ENCODE peak calls at places on chromosomes 1 and 21, in four cellular contexts. Z, D, X and K are unnamed samples.

GRCh38 chr1:47507921-47508894 is 70.4 kb downstream of the FOXD2 start:
- DNase-seq in Z (peak), X (no peak), D (no peak), K (no peak)

GRCh38 chr1:230401096-230401495 is 25.0 kb downstream of the PGBD5 start:
- DNase-seq in D (no peak), X (no peak), Z (no peak), K (no peak)

GRCh38 chr1:84853743-84854721 is 39.0 kb downstream of the LPAR3 start:
- DNase-seq in Z (no peak), D (peak), X (peak), K (no peak)

GRCh38 chr1:9275161-9275560 is 17.5 kb upstream of the SPSB1 start:
- DNase-seq in D (no peak), Z (no peak), X (no peak), K (no peak)

GRCh38 chr1:112509005-112509659 is 367 bp downstream of the WNT2B start:
- DNase-seq in X (peak), Z (no peak), D (no peak), K (no peak)

GRCh38 chr1:154586231-154586630 is 18.7 kb downstream of the CHRNB2 start:
- DNase-seq in X (no peak), D (no peak), Z (no peak), K (no peak)

GRCh38 chr1:64925594-64925993 is 40.8 kb downstream of the JAK1 start:
- DNase-seq in D (no peak), X (no peak), Z (no peak), K (no peak)

GRCh38 chr1:244113532-244114320 is 62.6 kb downstream of the ZBTB18 start:
- DNase-seq in Z (no peak), D (no peak), X (no peak), K (peak)

GRCh38 chr1:22619808-22620207 is 16.6 kb upstream of the C1QA start:
- DNase-seq in D (no peak), X (no peak), Z (no peak), K (no peak)

GRCh38 chr1:52674497-52675384 is 23.4 kb downstream of the COA7 start:
- DNase-seq in Z (no peak), X (no peak), D (no peak), K (no peak)

GRCh38 chr21:46443910-46444309 is 14.8 kb upstream of the DIP2A start:
- DNase-seq in D (no peak), Z (no peak), X (no peak), K (no peak)

GRCh38 chr21:36027352-36027751 is 33.0 kb downstream of the SETD4 start:
- DNase-seq in X (no peak), Z (no peak), D (no peak), K (no peak)

GRCh38 chr1:35220976-35221375 is 28.0 kb upstream of the SFPQ start:
- DNase-seq in D (peak), X (no peak), Z (no peak), K (no peak)

GRCh38 chr21:28822882-28823335 is 169.8 kb downstream of the LTN1 start:
- DNase-seq in D (no peak), X (no peak), Z (no peak), K (peak)

GRCh38 chr1:226609836-226610455 is 61.4 kb downstream of the STUM start:
- DNase-seq in D (no peak), Z (no peak), X (no peak), K (no peak)

GRCh38 chr1:230308039-230308438 is 118.1 kb downstream of the PGBD5 start:
- DNase-seq in D (peak), X (no peak), Z (no peak), K (no peak)

GRCh38 chr1:151846062-151846568 is 6.5 kb upstream of the C2CD4D start:
- DNase-seq in D (peak), Z (no peak), X (no peak), K (no peak)

GRCh38 chr1:54488065-54488750 is 59.8 kb upstream of the ACOT11 start:
- DNase-seq in D (peak), X (peak), Z (peak), K (peak)

GRCh38 chr1:54487571-54488050 is 60.4 kb upstream of the ACOT11 start:
- DNase-seq in X (no peak), D (no peak), Z (no peak), K (no peak)

GRCh38 chr1:54488831-54489626 is 59.0 kb upstream of the ACOT11 start:
- DNase-seq in X (peak), Z (peak), D (peak), K (no peak)

GRCh38 chr1:54490361-54491248 is 57.4 kb upstream of the ACOT11 start:
- DNase-seq in X (no peak), Z (no peak), D (no peak), K (no peak)

GRCh38 chr1:54489627-54490240 is 58.3 kb upstream of the ACOT11 start:
- DNase-seq in X (no peak), Z (no peak), D (no peak), K (no peak)
- TF ChIP-seq CTCF in X (no peak), Z (peak), D (no peak), K (no peak)

DNA sequence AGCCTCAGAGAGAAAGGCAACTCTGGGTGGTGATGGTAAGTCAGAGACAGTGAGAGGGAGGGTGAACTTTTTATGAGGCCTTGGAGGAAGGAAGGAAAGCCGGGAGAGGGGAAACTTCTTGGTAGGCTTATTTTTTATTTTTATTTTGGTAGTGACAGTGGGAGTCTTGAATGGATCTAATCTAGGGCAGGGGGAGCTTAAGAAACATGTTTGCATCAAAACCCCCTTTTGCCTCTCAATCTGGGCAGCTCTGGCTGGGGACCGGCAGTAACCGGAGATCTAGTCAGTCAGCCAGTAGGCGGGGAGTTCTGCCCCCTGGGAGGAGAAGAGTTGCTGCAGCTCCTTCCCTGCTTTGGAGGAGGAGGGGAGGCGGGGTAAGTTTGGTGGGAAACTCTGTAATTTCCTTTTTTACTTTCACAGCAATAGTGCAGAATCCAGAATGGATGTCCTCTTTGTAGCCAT is at the start of gene C1orf54:
- DNase-seq in Z (no peak), X (no peak), D (no peak), K (no peak)
- TF ChIP-seq CTCF in Z (no peak), X (peak), D (no peak), K (peak)

GRCh38 chr1:210024996-210025395 is 87.0 kb downstream of the SYT14 start:
- DNase-seq in X (no peak), Z (no peak), D (no peak), K (no peak)

GRCh38 chr1:210022044-210022443 is 84.0 kb downstream of the SYT14 start:
- DNase-seq in D (no peak), Z (no peak), X (no peak), K (no peak)

GRCh38 chr1:210024282-210024681 is 86.3 kb downstream of the SYT14 start:
- DNase-seq in D (no peak), Z (no peak), X (no peak), K (no peak)

GRCh38 chr1:210027994-210028393 is 90.0 kb downstream of the SYT14 start:
- DNase-seq in Z (no peak), D (no peak), X (no peak), K (no peak)

GRCh38 chr1:210025870-210026269 is 87.9 kb downstream of the SYT14 start:
- DNase-seq in D (no peak), X (no peak), Z (no peak), K (no peak)
- TF ChIP-seq CTCF in D (no peak), X (no peak), Z (peak), K (no peak)

GRCh38 chr1:234125283-234125682 is 220.8 kb downstream of the SLC35F3 start:
- DNase-seq in X (peak), D (no peak), Z (no peak), K (no peak)
- TF ChIP-seq CTCF in X (peak), D (no peak), Z (no peak), K (peak)

GRCh38 chr1:199046618-199047017 is 407.8 kb downstream of the PTPRC start:
- DNase-seq in D (no peak), X (no peak), Z (no peak), K (no peak)
- TF ChIP-seq CTCF in D (peak), X (no peak), Z (no peak), K (peak)

GRCh38 chr1:25695066-25695990 is 78.7 kb downstream of the MAN1C1 start:
- DNase-seq in D (no peak), X (no peak), Z (no peak), K (peak)
- TF ChIP-seq CTCF in D (peak), X (no peak), Z (no peak), K (peak)

GRCh38 chr21:23127973-23128372 is 2129.8 kb downstream of the NCAM2 start:
- DNase-seq in Z (no peak), X (no peak), D (no peak), K (no peak)
- TF ChIP-seq CTCF in Z (no peak), X (no peak), D (no peak), K (no peak)